ENCODE peak calls at places on chromosomes 13 and 19, in nine cellular contexts. Q, N, D, W, G, A, S, U and E are unnamed samples. For H3K27me3 and H3K36me3, the result is how much of the 10 kb centered on the place peaks cover.

GRCh38 chr13:30034448-30034795 is 184.0 kb upstream of the UBL3 start:
- DNase-seq in N (no peak), W (no peak), G (peak), A (no peak), Q (no peak), D (no peak), S (peak), U (no peak), E (no peak)

GRCh38 chr13:94239135-94239534 is 240.3 kb downstream of the DCT start:
- DNase-seq in G (peak), W (peak), Q (no peak), S (peak), A (no peak), U (no peak), D (no peak), N (no peak), E (no peak)

GRCh38 chr19:47058621-47059020 is 10.2 kb upstream of the TMEM160 start:
- DNase-seq in U (no peak), D (no peak), A (no peak), S (no peak), N (no peak), W (no peak), Q (peak), G (no peak), E (no peak)

GRCh38 chr13:30739646-30740642 is 4.6 kb downstream of the ALOX5AP start:
- DNase-seq in Q (no peak), N (peak), U (no peak), A (no peak), S (peak), D (no peak), G (peak), W (peak), E (peak)

GRCh38 chr19:33394006-33394722 is 20.7 kb downstream of the CEBPG start:
- DNase-seq in W (no peak), U (no peak), Q (no peak), D (peak), A (peak), S (peak), N (no peak), G (peak), E (no peak)

GRCh38 chr13:30638301-30638700 is 20.6 kb downstream of the USPL1 start:
- DNase-seq in W (no peak), U (no peak), S (no peak), D (no peak), Q (no peak), N (no peak), A (no peak), G (no peak), E (no peak)

GRCh38 chr19:2495130-2495641 is 19.3 kb downstream of the GADD45B start:
- DNase-seq in G (peak), D (peak), U (no peak), W (no peak), N (no peak), A (peak), S (peak), Q (peak), E (no peak)

GRCh38 chr19:15155296-15155695 is 45.5 kb downstream of the NOTCH3 start:
- DNase-seq in U (no peak), N (no peak), G (no peak), A (no peak), S (no peak), D (no peak), Q (no peak), W (no peak), E (no peak)

GRCh38 chr13:35697281-35697680 is 220.8 kb upstream of the MAB21L1 start:
- DNase-seq in U (no peak), Q (no peak), W (no peak), D (no peak), S (no peak), G (peak), A (no peak), N (no peak), E (no peak)

GRCh38 chr13:25490236-25490635 is 118.5 kb downstream of the ATP8A2 start:
- DNase-seq in W (no peak), S (no peak), U (no peak), D (no peak), N (no peak), G (no peak), Q (no peak), A (no peak), E (no peak)

GRCh38 chr13:107650081-107650701 is 565.1 kb downstream of the LIG4 start:
- DNase-seq in N (peak), A (peak), U (peak), W (peak), Q (peak), G (peak), D (peak), S (peak), E (peak)

GRCh38 chr13:94550030-94550738 is 45.8 kb downstream of the TGDS start:
- DNase-seq in W (no peak), Q (no peak), N (no peak), U (peak), D (no peak), G (peak), S (peak), A (no peak), E (no peak)

GRCh38 chr19:10278935-10279334 is 7.8 kb upstream of the ICAM4 start:
- DNase-seq in W (no peak), S (no peak), N (no peak), Q (no peak), A (no peak), G (no peak), D (no peak), U (no peak), E (no peak)

DNA sequence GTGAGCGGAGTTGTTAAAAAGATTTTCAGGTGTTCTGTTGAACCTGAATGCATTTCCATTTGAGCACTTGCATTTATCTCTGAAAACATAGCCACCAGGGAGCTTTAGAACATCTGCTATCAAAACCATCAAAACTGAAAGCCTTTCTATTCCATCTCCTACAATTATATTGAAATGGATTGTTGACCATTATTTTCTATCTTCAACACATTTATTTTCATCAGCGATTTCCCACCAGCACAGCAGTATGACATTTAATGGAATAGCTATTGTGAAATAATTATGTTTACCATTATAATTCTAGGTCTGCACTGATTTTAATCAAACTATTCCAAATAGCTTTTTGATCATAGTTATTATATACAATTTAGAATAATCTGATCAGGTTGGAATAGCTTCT is 269.0 kb downstream of the FGF14 start:
- DNase-seq in G (no peak), N (no peak), D (no peak), Q (no peak), A (no peak), S (no peak), U (no peak), W (no peak), E (no peak)
- H3K27me3 ChIP-seq in G (under half), N (under half), D (under half), Q (under half), A (under half), S (under half), U (under half), W (under half), E (under half)

DNA sequence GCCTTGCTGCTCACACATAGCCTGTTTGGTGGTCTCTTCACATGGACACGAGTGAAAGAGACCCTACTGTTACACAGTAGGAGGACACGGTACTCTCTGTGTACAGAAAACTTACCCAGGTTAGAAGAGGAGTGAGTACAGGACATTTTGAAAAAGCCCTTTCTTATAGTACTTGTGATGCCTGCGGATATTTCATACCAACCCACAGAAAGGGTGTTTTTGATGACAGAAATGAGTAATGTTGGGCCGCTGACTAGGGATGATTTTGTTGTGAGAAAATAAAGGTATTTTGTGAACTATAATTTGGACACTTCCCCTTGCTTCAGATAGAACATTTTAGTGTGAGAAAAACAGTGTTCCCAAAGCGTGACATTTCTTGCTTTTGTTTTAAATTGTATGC is 18.2 kb downstream of the NUDT15 start:
- DNase-seq in S (no peak), A (no peak), W (no peak), U (no peak), G (no peak), D (no peak), N (no peak), Q (no peak), E (no peak)
- H3K36me3 ChIP-seq in S (under half), A (under half), W (under half), U (under half), G (under half), D (under half), N (under half), Q (under half), E (under half)

DNA sequence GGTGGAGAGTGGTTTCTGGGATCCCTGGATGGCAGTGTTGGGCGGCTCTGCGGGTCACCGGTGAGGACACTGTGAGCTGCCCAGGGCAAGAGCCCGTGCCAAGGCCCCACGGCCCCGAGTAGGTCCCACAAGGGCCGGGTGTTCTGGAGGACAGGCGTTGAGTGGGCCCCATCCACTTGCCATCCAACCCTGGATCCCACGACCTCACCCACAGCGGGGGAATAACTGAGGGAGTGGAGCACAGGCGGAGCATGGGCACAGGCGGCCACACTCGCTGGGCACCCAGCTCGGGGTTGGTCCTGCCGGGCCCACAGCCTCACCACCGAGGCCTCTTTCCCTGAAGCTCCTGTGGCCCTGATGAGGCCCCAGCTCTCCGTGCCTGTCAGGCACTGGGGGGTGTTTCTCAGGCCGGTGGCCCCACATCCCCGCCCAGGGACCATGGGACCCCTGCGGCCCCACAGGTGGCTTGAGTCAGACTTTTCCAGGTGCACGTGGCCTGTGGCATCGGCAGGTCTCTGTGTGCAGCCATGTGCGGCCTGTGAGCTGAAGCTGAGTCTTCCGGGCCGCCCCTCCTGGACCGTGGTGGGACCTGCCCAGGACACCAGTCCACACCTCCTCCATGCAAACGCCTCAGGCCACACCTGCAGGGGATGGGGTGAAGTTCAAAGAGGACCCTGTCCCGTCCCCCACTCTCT is 16.6 kb downstream of the TMEM255B start:
- DNase-seq in Q (no peak), A (no peak), S (no peak), G (no peak), U (no peak), W (no peak), D (no peak), N (no peak), E (no peak)
- H3K27me3 ChIP-seq in Q (under half), A (under half), S (under half), G (under half), U (under half), W (under half), D (under half), N (under half), E (under half)

GRCh38 chr19:3984584-3984907 is 717 bp downstream of the EEF2 start:
- DNase-seq in D (no peak), Q (no peak), S (no peak), G (no peak), N (no peak), W (no peak), A (peak), U (no peak), E (no peak)

GRCh38 chr19:3983936-3984583 is 1.2 kb downstream of the EEF2 start:
- DNase-seq in W (peak), G (peak), Q (peak), S (peak), D (no peak), A (peak), U (no peak), N (no peak), E (peak)

GRCh38 chr19:3985643-3986259 is 488 bp upstream of the EEF2 start:
- DNase-seq in W (no peak), A (no peak), U (no peak), Q (no peak), D (no peak), N (no peak), S (no peak), G (no peak), E (no peak)

GRCh38 chr19:3986260-3987041 is 1.2 kb upstream of the EEF2 start:
- DNase-seq in U (no peak), Q (peak), S (peak), A (peak), W (peak), G (peak), N (peak), D (no peak), E (peak)

DNA sequence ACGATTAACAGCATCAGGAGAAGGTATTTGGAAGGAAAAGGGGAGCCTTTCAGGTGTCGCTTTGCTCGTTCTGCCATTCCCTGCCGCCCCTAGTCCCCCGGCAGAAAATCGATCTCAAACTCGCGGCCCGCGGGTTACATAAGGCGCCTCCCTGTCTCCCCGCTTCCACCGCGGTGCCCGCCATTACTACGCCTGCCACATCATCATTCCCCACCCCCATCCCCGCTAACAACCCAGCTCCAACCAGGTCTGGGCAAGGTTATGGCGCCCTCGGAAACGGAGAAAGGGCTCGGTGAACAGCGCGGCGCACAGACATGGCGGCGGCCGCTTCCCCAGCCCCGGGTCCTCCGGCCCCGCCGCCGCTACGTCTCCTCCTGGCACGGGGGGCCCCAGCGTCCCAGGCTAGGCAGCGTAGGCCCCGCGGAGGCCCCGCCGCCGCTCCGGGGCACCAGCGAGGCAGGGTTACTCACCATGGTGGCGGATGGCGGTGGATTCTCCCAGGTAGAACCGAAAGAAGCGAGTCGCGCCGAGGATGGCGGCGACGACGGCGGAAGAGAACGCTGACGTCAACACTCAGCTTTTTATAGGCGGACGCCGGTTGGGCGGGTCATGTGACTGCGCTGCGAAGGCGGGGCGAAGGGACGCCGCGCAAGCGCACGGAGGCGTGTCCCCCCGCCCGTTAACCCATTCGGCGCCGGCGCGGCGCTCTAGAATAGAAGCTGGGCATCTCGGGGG is at the start of gene EEF2:
- DNase-seq in N (peak), W (peak), S (peak), U (peak), D (peak), Q (peak), G (peak), A (peak), E (peak)
- H3K36me3 ChIP-seq in N (under half), W (under half), S (under half), U (under half), D (under half), Q (under half), G (under half), A (under half), E (half or more)

GRCh38 chr13:99459101-99459500 is 42.2 kb upstream of the TM9SF2 start:
- DNase-seq in Q (no peak), A (no peak), N (no peak), W (no peak), D (no peak), S (no peak), U (no peak), G (no peak), E (no peak)

GRCh38 chr13:99450416-99450815 is 50.9 kb upstream of the TM9SF2 start:
- DNase-seq in U (no peak), D (no peak), N (no peak), Q (no peak), A (no peak), W (no peak), G (no peak), S (no peak), E (no peak)

GRCh38 chr13:99454518-99455183 is 46.6 kb upstream of the TM9SF2 start:
- DNase-seq in G (no peak), U (no peak), N (no peak), S (no peak), A (no peak), Q (no peak), W (no peak), D (no peak), E (no peak)
- H3K27me3 ChIP-seq in G (under half), U (under half), N (under half), S (under half), A (under half), Q (under half), W (under half), D (under half), E (under half)

DNA sequence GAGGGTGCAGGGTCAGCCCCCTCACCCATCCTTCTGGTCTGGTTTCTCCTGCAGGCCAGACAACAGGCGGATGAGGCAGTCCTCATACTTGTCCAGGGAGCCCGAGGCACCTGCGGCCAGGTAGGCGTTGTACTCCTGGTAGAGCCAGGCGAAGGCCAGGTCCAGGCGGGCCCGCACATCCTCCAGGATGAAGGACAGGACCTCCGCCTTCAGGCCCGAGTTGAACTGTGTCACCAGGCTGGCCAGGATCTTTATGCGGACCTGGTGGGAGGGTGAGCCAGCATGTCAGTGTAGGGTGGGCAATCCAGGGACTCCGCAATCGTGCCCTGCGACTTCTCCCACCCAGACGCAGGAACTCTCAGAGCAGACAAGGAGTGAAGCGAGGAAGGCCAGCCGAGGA is 13.8 kb upstream of the RSPH6A start:
- DNase-seq in Q (no peak), G (no peak), D (no peak), N (no peak), A (no peak), W (no peak), S (no peak), U (no peak), E (no peak)
- H3K36me3 ChIP-seq in Q (under half), G (under half), D (under half), N (under half), A (under half), W (half or more), S (half or more), U (half or more), E (half or more)

DNA sequence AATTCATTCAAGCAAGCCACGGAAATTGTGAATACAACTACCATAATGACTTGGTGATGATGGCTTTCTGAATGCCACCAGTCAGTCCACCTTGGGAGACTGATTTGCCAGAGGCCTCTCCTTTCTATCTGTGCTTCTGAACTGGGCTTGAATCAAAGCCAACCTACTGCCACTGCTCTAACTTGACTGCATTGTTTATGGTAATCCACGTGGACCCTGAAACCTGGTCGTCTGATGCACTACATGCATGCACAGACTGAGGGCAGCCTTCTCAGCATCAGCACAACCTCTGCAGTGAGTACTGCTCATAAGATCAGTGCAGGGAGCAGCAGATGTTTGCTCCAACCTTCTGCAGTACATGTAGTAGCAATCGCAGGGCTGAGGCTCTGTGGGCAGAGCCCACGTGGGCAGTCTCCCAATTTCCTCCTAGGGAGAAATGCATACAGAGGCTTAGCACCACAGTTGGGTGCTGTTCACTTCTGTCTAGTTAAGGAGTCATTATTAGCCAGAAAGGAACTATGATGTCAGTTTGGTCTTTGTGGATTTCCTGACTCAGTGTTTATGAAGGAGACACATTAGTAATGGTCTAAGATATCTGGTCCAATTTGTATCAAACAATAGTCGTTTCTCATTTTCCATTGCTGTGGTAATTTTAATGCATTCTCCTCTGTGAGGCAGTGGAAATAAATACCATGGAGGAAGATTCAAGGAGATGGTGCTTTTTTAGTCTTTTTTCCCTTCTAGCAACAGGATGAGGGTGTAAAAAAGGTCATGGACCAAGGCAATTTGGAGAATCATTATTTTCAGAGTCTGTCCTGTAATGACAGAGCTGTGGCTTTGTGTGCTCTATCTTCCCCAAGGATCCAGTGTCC is 82.5 kb downstream of the AKAP11 start:
- DNase-seq in W (peak), D (no peak), S (peak), N (no peak), G (peak), U (no peak), A (no peak), Q (peak), E (peak)
- H3K27me3 ChIP-seq in W (under half), D (under half), S (under half), N (under half), G (under half), U (under half), A (under half), Q (under half), E (under half)